ENCODE peak calls at places on chromosomes 12 and 14, in four cellular contexts. B, J, N and I are unnamed samples.

GRCh38 chr12:89992668-89993401 is 284.2 kb upstream of the ATP2B1 start:
- DNase-seq in J (peak; percentile 7), N (peak; percentile 41), B (no peak), I (no peak)

GRCh38 chr12:48924617-48925217 is 575 bp downstream of the FKBP11 start:
- DNase-seq in J (peak; percentile 58), N (peak; percentile 68), B (peak; percentile 79), I (no peak)

GRCh38 chr14:35335388-35336092 is 43.4 kb downstream of the PSMA6 start:
- DNase-seq in N (peak; percentile 52), B (peak; percentile 39), J (peak; percentile 53), I (no peak)

GRCh38 chr12:115404761-115405470 is 720.9 kb upstream of the TBX3 start:
- DNase-seq in N (peak; percentile 64), J (peak; percentile 74), B (no peak), I (no peak)

GRCh38 chr14:65137648-65138317 is 35.5 kb upstream of the MAX start:
- DNase-seq in B (no peak), N (no peak), J (no peak), I (no peak)

GRCh38 chr12:131695968-131696367 is 14.9 kb upstream of the SFSWAP start:
- DNase-seq in N (no peak), B (no peak), J (no peak), I (no peak)

GRCh38 chr14:100065942-100066574 is 836 bp downstream of the EVL start:
- DNase-seq in N (no peak), B (no peak), J (no peak), I (no peak)

GRCh38 chr12:2662524-2662923 is 132.2 kb upstream of the FKBP4 start:
- DNase-seq in B (no peak), N (no peak), J (no peak), I (no peak)

GRCh38 chr14:65159281-65160062 is 57.2 kb upstream of the MAX start:
- DNase-seq in N (no peak), B (no peak), J (no peak), I (no peak)

GRCh38 chr12:100566887-100567637 is 6.4 kb upstream of the GAS2L3 start:
- DNase-seq in J (no peak), N (peak; percentile 16), B (no peak), I (no peak)

GRCh38 chr12:53539526-53539925 is 32.2 kb upstream of the NPFF start:
- DNase-seq in J (no peak), N (no peak), B (no peak), I (no peak)

GRCh38 chr12:104604995-104605675 is 148.4 kb downstream of the CHST11 start:
- DNase-seq in B (peak; percentile 54), N (peak; percentile 77), J (peak; percentile 68), I (no peak)

GRCh38 chr14:57884175-57884574 is 18.3 kb upstream of the SLC35F4 start:
- DNase-seq in B (no peak), J (no peak), N (no peak), I (no peak)

GRCh38 chr12:123223241-123223668 is 9.7 kb downstream of the MPHOSPH9 start:
- DNase-seq in J (no peak), B (no peak), N (no peak), I (no peak)

GRCh38 chr12:110005319-110005973 is 6.2 kb downstream of the ANKRD13A start:
- DNase-seq in B (no peak), N (no peak), J (no peak), I (no peak)

GRCh38 chr14:21822109-21822508 is 148.5 kb upstream of the OR4E1 start:
- DNase-seq in N (no peak), J (no peak), B (no peak), I (no peak)

GRCh38 chr12:52975820-52976573 is 27.1 kb downstream of the KRT18 start:
- DNase-seq in N (peak; percentile 72), J (peak; percentile 82), B (no peak), I (no peak)

GRCh38 chr14:60349663-60350365 is 100.8 kb downstream of the PPM1A start:
- DNase-seq in B (peak; percentile 57), J (peak; percentile 47), N (peak; percentile 68), I (no peak)

GRCh38 chr12:84159245-84159644 is 753.4 kb downstream of the SLC6A15 start:
- DNase-seq in B (no peak), J (peak; percentile 12), N (no peak), I (no peak)

GRCh38 chr14:94545131-94545841 is 16.0 kb upstream of the SERPINA4 start:
- DNase-seq in B (no peak), J (no peak), N (no peak), I (no peak)

GRCh38 chr14:88422919-88423318 is 37.5 kb downstream of the SPATA7 start:
- DNase-seq in N (no peak), B (no peak), J (peak; percentile 52), I (no peak)

GRCh38 chr12:125021771-125022170 is 28.3 kb downstream of the BRI3BP start:
- DNase-seq in B (no peak), N (no peak), J (no peak), I (no peak)

GRCh38 chr14:35342160-35343010 is 50.2 kb downstream of the PSMA6 start:
- DNase-seq in B (no peak), N (peak; percentile 37), J (no peak), I (no peak)

GRCh38 chr14:65179918-65180724 is 77.8 kb upstream of the MAX start:
- DNase-seq in J (peak; percentile 78), B (no peak), N (peak; percentile 42), I (no peak)

GRCh38 chr12:82651489-82651888 is 35.2 kb upstream of the TMTC2 start:
- DNase-seq in J (no peak), B (no peak), N (peak; percentile 8), I (no peak)

GRCh38 chr14:95876769-95877490 is at the start of gene TUNAR:
- DNase-seq in N (no peak), B (peak; percentile 70), J (no peak), I (peak; percentile 32)

GRCh38 chr12:27552886-27553560 is 29.0 kb downstream of the PPFIBP1 start:
- DNase-seq in J (peak; percentile 57), B (no peak), N (no peak), I (no peak)

GRCh38 chr14:86481105-86481504 is 951.2 kb downstream of the FLRT2 start:
- DNase-seq in N (peak; percentile 17), B (no peak), J (peak; percentile 48), I (no peak)

GRCh38 chr12:123734268-123734667 is 22.1 kb downstream of the ATP6V0A2 start:
- DNase-seq in B (no peak), J (no peak), N (no peak), I (no peak)

GRCh38 chr14:101834387-101835165 is 73.1 kb downstream of the PPP2R5C start:
- DNase-seq in B (no peak), J (peak; percentile 73), N (no peak), I (no peak)

GRCh38 chr14:101835566-101835965 is 74.1 kb downstream of the PPP2R5C start:
- DNase-seq in B (no peak), J (no peak), N (no peak), I (no peak)

GRCh38 chr14:101835166-101835557 is 73.7 kb downstream of the PPP2R5C start:
- DNase-seq in B (no peak), J (no peak), N (no peak), I (no peak)

GRCh38 chr14:101838476-101838875 is 77.0 kb downstream of the PPP2R5C start:
- DNase-seq in B (no peak), J (no peak), N (no peak), I (no peak)

DNA sequence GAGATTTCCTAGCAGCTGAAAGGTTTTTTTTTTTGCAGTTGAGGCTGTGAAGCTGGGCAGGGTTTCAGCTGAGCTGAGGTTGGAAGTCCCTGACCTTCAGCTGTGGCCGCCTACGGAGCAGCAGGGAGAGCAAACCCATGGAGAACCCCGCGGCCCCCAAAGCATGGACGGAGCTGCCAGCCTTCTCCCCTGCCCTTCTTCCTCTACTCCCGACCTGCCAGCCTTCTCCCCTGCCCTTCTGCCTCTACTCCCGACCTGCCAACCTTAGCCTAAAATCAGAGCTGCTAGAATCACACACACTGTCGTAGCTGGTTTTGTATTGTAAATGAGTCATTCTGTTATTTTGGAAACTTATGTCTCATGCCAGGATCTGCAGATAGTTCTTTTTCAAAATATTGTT is 74.6 kb downstream of the PPP2R5C start:
- DNase-seq in B (no peak), J (no peak), N (no peak), I (no peak)
- H3K4me3 ChIP-seq in B (no peak overlapping the region), J (no peak overlapping the region), N (no peak overlapping the region), I (no peak overlapping the region)

DNA sequence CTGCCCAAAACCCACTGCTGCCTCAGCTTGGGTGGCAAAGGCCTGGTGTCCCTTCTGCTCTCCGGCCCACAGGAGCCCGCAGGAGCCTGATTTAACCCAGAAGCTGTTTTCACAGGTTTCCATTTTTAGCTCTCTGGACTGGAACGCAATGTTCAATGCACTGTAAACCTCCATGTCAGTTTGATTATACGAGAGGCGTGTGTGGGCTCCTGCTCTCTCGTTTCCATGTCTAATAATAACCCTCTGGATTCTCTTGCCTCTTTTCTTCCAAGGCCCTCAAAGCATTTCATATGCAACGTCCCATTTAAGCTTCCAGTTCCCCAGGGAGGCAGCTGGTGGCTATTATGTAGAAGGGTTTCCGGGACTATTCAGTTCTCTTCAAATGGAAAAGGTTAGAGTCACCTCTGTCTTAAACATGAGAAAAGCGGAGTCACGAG is 161.1 kb downstream of the SUDS3 start:
- DNase-seq in J (no peak), B (no peak), N (no peak), I (no peak)
- H2BK12ac ChIP-seq in J (no peak overlapping the region), B (peak overlapping the region; percentile 83), N (no peak overlapping the region), I (no peak overlapping the region)

GRCh38 chr12:6563448-6564050 is 4.5 kb downstream of the NOP2 start:
- DNase-seq in B (peak; percentile 89), J (peak; percentile 71), N (peak; percentile 74), I (peak; percentile 56)
- H2AK5ac ChIP-seq in B (no peak overlapping the region), J (no peak overlapping the region), N (no peak overlapping the region), I (no peak overlapping the region)

DNA sequence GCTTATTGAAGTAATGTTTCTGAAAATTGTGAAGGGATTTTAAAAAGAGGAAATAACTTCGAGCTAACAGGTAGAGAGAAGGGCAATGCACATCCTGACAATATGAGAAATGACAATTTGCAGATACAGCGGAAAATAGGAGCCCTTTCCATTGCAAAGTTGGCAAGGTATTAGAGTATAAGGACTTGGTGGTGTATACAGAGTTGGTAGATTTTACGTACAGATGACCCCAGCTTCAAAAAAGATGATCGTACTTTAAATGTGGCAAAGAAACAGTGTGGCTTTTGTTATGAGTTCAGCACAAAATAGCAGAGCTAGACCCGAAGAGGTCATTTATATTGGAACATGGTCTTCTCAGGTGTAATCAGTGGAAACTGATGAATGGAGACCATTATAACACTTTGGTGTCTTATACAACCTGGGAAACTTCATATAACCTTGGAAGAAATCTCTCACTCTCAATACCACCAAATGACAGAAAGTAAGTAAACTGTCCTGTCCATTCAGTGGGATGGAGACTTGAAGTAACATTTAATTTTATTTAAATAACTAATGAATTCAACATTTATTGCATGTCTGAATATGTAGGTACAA is 2.3 kb downstream of the CLEC2B start:
- DNase-seq in J (no peak), N (no peak), B (no peak), I (no peak)
- H3K4me3 ChIP-seq in J (no peak overlapping the region), N (no peak overlapping the region), B (no peak overlapping the region), I (no peak overlapping the region)